ENCODE peak calls at places on chromosome 3, in nine cellular contexts. X is cardiac muscle cell, J is tibial nerve, I is foreskin fibroblast, F is HFF-Myc, H is lower lobe of right lung, C is choroid plexus epithelial cell, U is dorsolateral prefrontal cortex, P is fibroblast of pulmonary artery. A is an unnamed sample.

GRCh38 chr3:42704136-42704841 is 1.7 kb upstream of the HHATL start:
- DNase-seq in U (no peak), J (no peak), C (no peak), X (no peak), H (peak), P (no peak), F (no peak), I (no peak), A (no peak)

GRCh38 chr3:156024904-156025303 is 95.5 kb upstream of the KCNAB1 start:
- DNase-seq in I (peak), H (no peak), P (peak), X (peak), U (no peak), J (no peak), F (no peak), C (peak), A (no peak)

GRCh38 chr3:89955141-89955540 is 847.7 kb downstream of the EPHA3 start:
- DNase-seq in X (no peak), J (no peak), C (no peak), U (no peak), I (no peak), F (no peak), P (no peak), H (no peak), A (no peak)

GRCh38 chr3:139111392-139112229 is 66.9 kb upstream of the PRR23C start:
- DNase-seq in J (peak), U (peak), C (peak), H (peak), P (peak), I (peak), X (peak), F (peak), A (peak)

GRCh38 chr3:23748398-23749110 is 57.2 kb upstream of the UBE2E1 start:
- DNase-seq in F (no peak), P (peak), J (peak), C (peak), I (peak), U (no peak), X (peak), H (no peak), A (peak)

GRCh38 chr3:73868688-73869315 is 244.1 kb upstream of the PDZRN3 start:
- DNase-seq in I (peak), J (peak), P (peak), C (peak), U (peak), F (peak), H (no peak), X (peak), A (peak)

GRCh38 chr3:69867941-69868505 is 128.8 kb downstream of the MITF start:
- DNase-seq in F (no peak), U (no peak), J (no peak), P (peak), H (no peak), X (no peak), I (peak), C (peak), A (no peak)

GRCh38 chr3:67109651-67110204 is 111.6 kb downstream of the KBTBD8 start:
- DNase-seq in U (no peak), J (no peak), X (peak), H (no peak), I (peak), C (peak), P (peak), F (peak), A (peak)

GRCh38 chr3:106119691-106120090 is 250.9 kb upstream of the CBLB start:
- DNase-seq in I (peak), F (no peak), X (peak), U (no peak), J (no peak), C (peak), P (peak), H (no peak), A (peak)

GRCh38 chr3:112134335-112135124 is 1.5 kb upstream of the GCSAM start:
- DNase-seq in J (no peak), H (no peak), U (no peak), P (peak), I (peak), F (no peak), C (peak), X (peak), A (peak)

GRCh38 chr3:190585771-190586630 is 72.1 kb downstream of the IL1RAP start:
- DNase-seq in I (peak), P (peak), C (peak), F (peak), X (peak), J (no peak), H (no peak), U (no peak), A (peak)

GRCh38 chr3:197809356-197810020 is 18.4 kb downstream of the LRCH3 start:
- DNase-seq in H (no peak), P (peak), X (peak), C (peak), I (peak), J (no peak), U (no peak), F (no peak), A (peak)

GRCh38 chr3:183044547-183045229 is 54.6 kb downstream of the MCCC1 start:
- DNase-seq in F (no peak), X (no peak), P (no peak), U (no peak), J (no peak), H (no peak), I (no peak), C (no peak), A (no peak)

GRCh38 chr3:113169876-113170452 is 41.4 kb upstream of the BOC start:
- DNase-seq in C (no peak), U (no peak), I (no peak), X (no peak), J (no peak), F (no peak), P (no peak), H (no peak), A (no peak)

GRCh38 chr3:111590096-111590491 is 5.1 kb downstream of the ZBED2 start:
- DNase-seq in I (no peak), P (no peak), J (no peak), C (no peak), X (no peak), H (no peak), U (no peak), F (no peak), A (no peak)

DNA sequence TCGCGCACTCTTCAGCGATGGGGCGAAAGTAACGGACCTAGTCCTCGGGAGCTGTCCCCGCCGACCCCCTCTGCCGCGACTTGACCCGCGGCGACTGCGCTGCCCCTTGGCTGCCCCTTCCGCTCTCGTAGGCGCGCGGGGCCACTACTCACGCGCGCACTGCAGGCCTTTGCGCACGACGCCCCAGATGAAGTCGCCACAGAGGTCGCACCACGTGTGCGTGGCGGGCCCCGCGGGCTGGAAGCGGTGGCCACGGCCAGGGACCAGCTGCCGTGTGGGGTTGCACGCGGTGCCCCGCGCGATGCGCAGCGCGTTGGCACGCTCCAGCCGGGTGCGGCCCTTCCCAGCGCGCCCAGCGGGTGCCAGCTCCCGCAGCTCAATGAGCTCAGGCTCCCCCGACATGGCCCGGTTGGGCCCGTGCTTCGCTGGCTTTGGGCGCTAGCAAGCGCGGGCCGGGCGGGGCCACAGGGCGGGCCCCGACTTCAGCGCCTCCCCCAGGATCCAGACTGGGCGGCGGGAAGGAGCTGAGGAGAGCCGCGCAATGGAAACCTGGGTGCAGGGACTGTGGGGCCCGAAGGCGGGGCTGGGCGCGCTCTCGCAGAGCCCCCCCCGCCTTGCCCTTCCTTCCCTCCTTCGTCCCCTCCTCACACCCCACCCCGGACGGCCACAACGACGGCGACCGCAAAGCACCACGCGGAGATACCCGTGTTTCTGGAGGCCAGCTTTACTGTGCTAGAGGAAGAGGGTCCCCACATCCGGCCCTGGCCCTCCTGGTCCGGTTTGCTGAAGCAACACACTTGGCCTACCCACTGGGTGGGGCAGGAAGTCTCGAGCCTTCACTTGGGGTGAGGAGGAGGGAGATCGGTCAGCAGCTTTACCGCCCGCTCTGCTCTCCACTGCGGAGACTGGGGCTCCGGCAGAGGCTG is at the start of gene RASSF1:
- DNase-seq in X (peak), C (peak), P (peak), U (no peak), I (peak), F (no peak), J (peak), H (peak), A (peak)
- H3K4me3 ChIP-seq in X (no peak), C (peak), P (peak), U (peak), I (peak), F (peak), J (peak), H (peak), A (peak)

DNA sequence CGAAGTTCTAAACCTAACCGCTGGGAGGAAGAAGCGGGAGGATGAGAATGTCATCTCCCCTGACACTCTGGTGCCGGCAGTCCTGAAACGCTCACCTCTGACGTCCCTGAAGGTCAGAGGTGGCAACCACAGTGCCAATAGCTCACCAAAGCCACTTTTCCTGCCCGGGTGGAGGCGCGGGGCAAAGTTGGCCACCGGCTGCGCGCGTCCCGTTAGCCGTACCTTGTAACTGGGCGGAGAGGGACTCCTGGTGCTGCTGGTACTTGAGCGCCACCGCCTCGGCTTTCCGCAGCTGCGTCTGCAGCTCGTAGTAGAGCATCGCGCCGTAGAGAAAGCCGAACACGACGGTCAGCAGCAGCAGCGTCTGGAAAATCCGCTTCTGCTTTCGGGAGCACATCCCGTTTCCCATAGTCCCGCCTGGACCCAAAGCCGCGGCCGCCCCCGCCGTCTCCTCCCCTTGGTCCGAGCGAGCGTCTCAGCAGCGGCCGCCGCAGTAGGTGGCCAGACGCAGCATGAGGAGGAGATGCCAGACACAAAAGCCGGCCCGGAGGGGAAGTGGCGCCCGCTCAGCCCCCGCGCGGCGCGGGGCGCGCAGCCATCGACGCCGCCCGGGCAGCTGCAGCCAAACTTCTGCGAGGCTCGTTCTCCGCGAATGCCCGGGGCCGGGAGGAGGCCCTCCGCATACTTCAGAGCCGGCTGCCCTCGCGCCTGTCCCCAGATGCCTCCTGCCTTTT is 680 bp downstream of the GOLIM4 start:
- DNase-seq in U (peak), I (peak), J (peak), H (peak), C (peak), P (peak), X (peak), F (peak), A (peak)
- TF ChIP-seq CTCF in U (no peak), I (no peak), J (peak), H (no peak), C (peak), P (peak), X (peak), F (no peak), A (peak)

GRCh38 chr3:128227507-128227906 is 74.2 kb downstream of the EEFSEC start:
- DNase-seq in F (no peak), U (no peak), H (no peak), J (no peak), P (no peak), X (no peak), I (no peak), C (no peak), A (no peak)
- H3K4me3 ChIP-seq in F (no peak), U (no peak), H (no peak), J (no peak), P (no peak), X (no peak), I (no peak), C (no peak), A (no peak)

GRCh38 chr3:16317561-16317945 is 52.5 kb downstream of the OXNAD1 start:
- DNase-seq in F (no peak), X (no peak), P (no peak), H (no peak), I (no peak), J (no peak), U (no peak), C (no peak), A (no peak)

GRCh38 chr3:16319723-16320122 is 54.7 kb downstream of the OXNAD1 start:
- DNase-seq in H (no peak), I (no peak), P (no peak), J (no peak), C (no peak), F (no peak), U (no peak), X (no peak), A (no peak)

GRCh38 chr3:16318216-16318615 is 53.2 kb downstream of the OXNAD1 start:
- DNase-seq in J (no peak), I (peak), U (no peak), C (peak), F (no peak), H (no peak), P (peak), X (peak), A (peak)

GRCh38 chr3:16316847-16317560 is 52.0 kb downstream of the OXNAD1 start:
- DNase-seq in C (no peak), U (no peak), J (no peak), H (no peak), F (no peak), P (no peak), I (no peak), X (no peak), A (no peak)

DNA sequence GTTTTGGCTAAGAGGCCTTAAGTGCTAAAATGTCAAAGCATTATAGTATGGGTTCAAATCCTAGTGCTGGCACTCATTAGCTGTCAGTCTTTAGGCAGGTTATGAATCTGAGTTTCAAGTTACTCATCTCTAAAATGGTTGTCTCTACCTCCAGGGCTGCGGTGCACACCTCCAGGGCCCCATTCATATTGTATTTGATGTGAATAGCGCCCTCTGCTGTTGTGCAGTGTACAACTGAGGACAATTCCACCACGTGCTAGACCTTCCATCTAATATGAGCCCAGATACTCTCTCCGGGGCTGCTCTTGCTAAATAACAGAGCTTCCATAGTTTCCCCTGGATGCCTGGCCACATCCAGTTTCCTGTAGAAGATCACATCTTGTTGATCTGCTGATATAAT is 54.3 kb downstream of the OXNAD1 start:
- DNase-seq in P (peak), J (no peak), I (no peak), X (no peak), F (no peak), H (no peak), U (no peak), C (no peak), A (peak)
- TF ChIP-seq CTCF in P (peak), J (no peak), I (peak), X (peak), F (peak), H (peak), U (peak), C (peak), A (peak)

DNA sequence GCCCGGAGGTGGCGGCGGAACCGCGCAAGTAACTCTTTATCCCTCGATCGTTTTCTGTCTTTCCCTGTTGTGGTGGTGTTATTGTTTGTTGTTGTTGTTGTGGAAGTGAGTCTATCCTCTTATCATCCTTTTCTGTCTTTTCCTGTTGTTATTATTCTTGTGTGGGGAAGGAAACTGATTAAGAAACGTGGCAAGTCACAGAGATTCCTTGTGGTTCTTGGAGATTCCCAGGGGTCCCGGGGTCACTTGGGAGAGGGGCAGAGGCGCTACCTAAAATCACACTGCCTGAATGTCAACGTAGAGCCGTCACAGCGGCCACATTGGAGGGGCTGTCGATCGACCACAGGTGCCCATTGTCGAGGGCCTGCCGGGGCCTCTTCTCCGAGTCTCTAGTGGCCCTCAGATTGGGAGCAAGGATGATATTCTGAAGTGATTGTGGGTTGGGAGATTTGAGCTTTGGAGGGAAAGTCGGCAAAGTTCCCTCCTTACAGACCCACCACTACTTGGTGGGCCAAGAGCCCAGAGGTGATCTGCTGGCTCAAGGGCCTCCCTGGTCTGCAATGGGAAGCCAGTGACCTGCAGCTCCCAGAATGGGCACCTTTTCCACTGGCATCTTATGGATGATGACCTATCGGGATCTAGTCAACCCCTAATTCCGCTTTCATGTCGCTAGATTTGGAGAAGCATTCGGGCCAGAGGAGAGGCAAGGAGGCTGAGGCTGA is 816 bp downstream of the PARP14 start:
- DNase-seq in C (no peak), I (no peak), F (no peak), U (no peak), P (peak), J (no peak), H (no peak), X (no peak), A (peak)
- H3K4me3 ChIP-seq in C (peak), I (peak), F (peak), U (peak), P (peak), J (peak), H (peak), X (peak), A (peak)

GRCh38 chr3:194687638-194688206 is 2.0 kb downstream of the FAM43A start:
- DNase-seq in H (peak), I (peak), X (peak), J (peak), F (no peak), P (peak), C (peak), U (peak), A (peak)

GRCh38 chr3:194686414-194686815 is 732 bp downstream of the FAM43A start:
- DNase-seq in H (no peak), I (no peak), J (no peak), F (no peak), X (no peak), P (no peak), C (peak), U (peak), A (no peak)

GRCh38 chr3:194686816-194687637 is 1.3 kb downstream of the FAM43A start:
- DNase-seq in I (peak), X (peak), J (peak), H (peak), P (peak), U (peak), C (peak), F (no peak), A (peak)

GRCh38 chr3:194685050-194685722 is 497 bp upstream of the FAM43A start:
- DNase-seq in X (no peak), J (no peak), P (no peak), I (no peak), H (no peak), U (no peak), C (no peak), F (no peak), A (no peak)

GRCh38 chr3:194685723-194686413 is at the start of gene FAM43A:
- DNase-seq in X (peak), C (peak), H (peak), I (peak), U (peak), F (peak), J (peak), P (peak), A (peak)
- TF ChIP-seq CTCF in X (peak), C (peak), H (peak), I (peak), U (no peak), F (no peak), J (no peak), P (peak), A (no peak)

GRCh38 chr3:127833281-127834032 is 11.1 kb upstream of the MGLL start:
- DNase-seq in U (no peak), H (no peak), J (no peak), X (no peak), C (no peak), P (no peak), F (no peak), I (no peak), A (peak)

GRCh38 chr3:127839099-127839498 is 16.8 kb upstream of the MGLL start:
- DNase-seq in X (no peak), H (no peak), C (no peak), J (no peak), U (no peak), P (no peak), I (no peak), F (no peak), A (no peak)

GRCh38 chr3:127840671-127841070 is 18.4 kb upstream of the MGLL start:
- DNase-seq in F (no peak), X (no peak), P (no peak), C (no peak), I (no peak), H (no peak), U (no peak), J (no peak), A (no peak)

GRCh38 chr3:127834771-127835170 is 12.5 kb upstream of the MGLL start:
- DNase-seq in P (no peak), U (no peak), J (no peak), F (no peak), H (no peak), I (no peak), X (no peak), C (no peak), A (no peak)

GRCh38 chr3:127836004-127836882 is 13.9 kb upstream of the MGLL start:
- DNase-seq in P (no peak), J (no peak), C (no peak), U (no peak), X (no peak), I (no peak), H (no peak), F (no peak), A (no peak)
- H3K4me3 ChIP-seq in P (no peak), J (no peak), C (no peak), U (no peak), X (no peak), I (no peak), H (no peak), F (no peak), A (no peak)

GRCh38 chr3:80060664-80061063 is 292.9 kb upstream of the ROBO1 start:
- DNase-seq in X (peak), H (no peak), C (peak), P (peak), F (no peak), I (no peak), U (no peak), J (no peak), A (peak)
- TF ChIP-seq CTCF in X (no peak), H (no peak), C (peak), P (peak), F (no peak), I (no peak), U (no peak), J (no peak), A (no peak)

A was measured in fibroblast of mammary gland.